ENCODE peak calls at places on chromosome 11, in seven cellular contexts. M, U, O, V, J, K and A are unnamed samples.

GRCh38 chr11:3202305-3202704 is 16.3 kb downstream of the MRGPRG start:
- DNase-seq in K (no peak), M (no peak), J (no peak), U (no peak), V (no peak), O (no peak), A (no peak)

GRCh38 chr11:103794262-103794661 is 242.2 kb upstream of the DDI1 start:
- DNase-seq in V (no peak), U (no peak), M (no peak), K (no peak), O (peak), J (no peak), A (no peak)

GRCh38 chr11:113778111-113778910 is 1.3 kb upstream of the CLDN25 start:
- DNase-seq in M (no peak), O (peak), J (peak), K (no peak), U (no peak), V (no peak), A (peak)

GRCh38 chr11:75105462-75105925 is 8.8 kb upstream of the OR2AT4 start:
- DNase-seq in U (peak), V (no peak), J (no peak), M (no peak), O (no peak), K (peak), A (no peak)

GRCh38 chr11:15170170-15170569 is 55.4 kb downstream of the INSC start:
- DNase-seq in O (no peak), K (no peak), V (no peak), M (no peak), J (no peak), U (no peak), A (no peak)

GRCh38 chr11:110295487-110296225 is 758 bp downstream of the RDX start:
- DNase-seq in O (peak), K (peak), J (peak), V (no peak), M (peak), U (peak), A (peak)

GRCh38 chr11:71499546-71499945 is 27.5 kb upstream of the KRTAP5-7 start:
- DNase-seq in V (no peak), M (no peak), K (no peak), J (no peak), U (no peak), O (no peak), A (no peak)

GRCh38 chr11:119347242-119347641 is 737 bp upstream of the MFRP start:
- DNase-seq in K (no peak), O (peak), M (no peak), J (no peak), V (no peak), U (no peak), A (peak)

GRCh38 chr11:116062526-116063171 is 558.4 kb upstream of the CADM1 start:
- DNase-seq in J (no peak), V (no peak), O (no peak), U (peak), K (no peak), M (no peak), A (no peak)

GRCh38 chr11:128825050-128825806 is 41.9 kb downstream of the KCNJ1 start:
- DNase-seq in M (no peak), O (no peak), J (no peak), V (no peak), U (no peak), K (no peak), A (no peak)

GRCh38 chr11:37142591-37142990 is 544.6 kb upstream of the RAG2 start:
- DNase-seq in O (no peak), M (no peak), V (no peak), J (no peak), K (no peak), U (no peak), A (no peak)

GRCh38 chr11:119935341-119935925 is 202.5 kb downstream of the TRIM29 start:
- DNase-seq in M (no peak), J (no peak), U (no peak), O (no peak), V (no peak), K (no peak), A (no peak)

GRCh38 chr11:123357353-123357989 is 72.6 kb upstream of the GRAMD1B start:
- DNase-seq in V (no peak), K (no peak), J (no peak), U (no peak), O (no peak), M (no peak), A (no peak)

GRCh38 chr11:5476184-5476819 is 12.2 kb upstream of the OR52D1 start:
- DNase-seq in V (peak), U (peak), K (peak), M (no peak), O (peak), J (no peak), A (peak)

GRCh38 chr11:47136921-47137320 is 39.8 kb downstream of the ARFGAP2 start:
- DNase-seq in O (no peak), U (no peak), K (no peak), V (no peak), J (no peak), M (no peak), A (no peak)

GRCh38 chr11:86511086-86511551 is 136.4 kb downstream of the CCDC81 start:
- DNase-seq in U (no peak), K (no peak), O (no peak), V (no peak), J (no peak), M (no peak), A (peak)

GRCh38 chr11:70339066-70339465 is 59.3 kb upstream of the CTTN start:
- DNase-seq in O (no peak), J (no peak), K (no peak), V (no peak), U (no peak), M (no peak), A (no peak)

GRCh38 chr11:125935056-125935455 is 10.8 kb upstream of the VSIG10L2 start:
- DNase-seq in K (no peak), J (no peak), O (no peak), M (no peak), U (no peak), V (no peak), A (no peak)

GRCh38 chr11:88064097-88064705 is 111.0 kb downstream of the RAB38 start:
- DNase-seq in J (no peak), M (no peak), U (no peak), K (no peak), V (no peak), O (no peak), A (no peak)

GRCh38 chr11:122085264-122085663 is 30.8 kb downstream of the BLID start:
- DNase-seq in V (peak), M (no peak), O (peak), J (no peak), K (no peak), U (no peak), A (peak)

GRCh38 chr11:67276821-67277230 is 10.6 kb downstream of the GRK2 start:
- DNase-seq in J (no peak), M (no peak), O (peak), V (no peak), U (peak), K (peak), A (peak)

GRCh38 chr11:94027210-94027609 is 6.1 kb downstream of the HEPHL1 start:
- DNase-seq in U (no peak), V (no peak), O (no peak), J (no peak), M (no peak), K (no peak), A (no peak)

GRCh38 chr11:1298695-1299492 is 10.5 kb downstream of the TOLLIP start:
- DNase-seq in M (peak), J (no peak), U (no peak), V (no peak), O (peak), K (no peak), A (peak)

GRCh38 chr11:35845860-35846259 is 98.0 kb upstream of the LDLRAD3 start:
- DNase-seq in M (no peak), J (no peak), V (no peak), O (no peak), U (no peak), K (no peak), A (no peak)

GRCh38 chr11:113773092-113773415 is 438 bp downstream of the ZW10 start:
- DNase-seq in V (no peak), K (no peak), J (no peak), O (peak), M (no peak), U (no peak), A (peak)

GRCh38 chr11:116168459-116168787 is 604.4 kb downstream of the BUD13 start:
- DNase-seq in J (no peak), U (no peak), M (no peak), V (no peak), O (no peak), K (no peak), A (no peak)

GRCh38 chr11:19903620-19904069 is 191.0 kb downstream of the NAV2 start:
- DNase-seq in J (peak), M (peak), V (peak), U (peak), K (peak), O (peak), A (peak)

GRCh38 chr11:2950825-2951224 is 21.6 kb upstream of the PHLDA2 start:
- DNase-seq in M (no peak), J (no peak), U (no peak), K (no peak), V (no peak), O (no peak), A (no peak)

GRCh38 chr11:15027011-15027410 is 46.4 kb upstream of the CALCB start:
- DNase-seq in O (no peak), K (no peak), J (no peak), M (no peak), U (no peak), V (no peak), A (no peak)

GRCh38 chr11:14413307-14414072 is 54.5 kb upstream of the RRAS2 start:
- DNase-seq in U (peak), V (no peak), K (no peak), J (no peak), M (no peak), O (no peak), A (peak)

GRCh38 chr11:15035283-15035682 is 38.1 kb upstream of the CALCB start:
- DNase-seq in V (no peak), U (no peak), O (no peak), K (no peak), M (no peak), J (no peak), A (no peak)

GRCh38 chr11:19777032-19777341 is 64.3 kb downstream of the NAV2 start:
- DNase-seq in U (peak), M (no peak), K (no peak), V (no peak), O (peak), J (no peak), A (peak)

GRCh38 chr11:35649984-35650383 is 12.6 kb upstream of the TRIM44 start:
- DNase-seq in J (no peak), U (no peak), V (no peak), M (no peak), O (peak), K (no peak), A (no peak)

GRCh38 chr11:95977534-95978174 is 53.7 kb upstream of the MTMR2 start:
- DNase-seq in U (no peak), V (no peak), K (no peak), O (no peak), M (no peak), J (no peak), A (no peak)

GRCh38 chr11:71078482-71078881 is 173.9 kb downstream of the SHANK2 start:
- DNase-seq in K (no peak), V (no peak), O (no peak), J (no peak), M (no peak), U (no peak), A (no peak)

GRCh38 chr11:26088391-26088790 is 243.5 kb upstream of the ANO3 start:
- DNase-seq in O (peak), M (no peak), K (no peak), V (no peak), J (no peak), U (no peak), A (no peak)

GRCh38 chr11:75760710-75761493 is 7.7 kb upstream of the DGAT2 start:
- DNase-seq in J (no peak), O (peak), V (no peak), K (no peak), M (no peak), U (no peak), A (no peak)

GRCh38 chr11:17563248-17563647 is 16.2 kb downstream of the OTOG start:
- DNase-seq in U (no peak), V (no peak), O (no peak), J (no peak), K (no peak), M (no peak), A (no peak)